ENCODE peak calls at places on chromosomes 5 and 9, in eight cellular contexts. T is hypothalamus; X is activated CD8-positive, alpha-beta memory T cell treated with anti-CD3 and anti-CD28 coated beads for 24 hours; D is left ventricle myocardium superior; S is IMR-90; M is HuH-7.5; J is GM23248; R is nucleus accumbens. F is an unnamed sample.

GRCh38 chr9:125066839-125067619 is 76.3 kb downstream of the SCAI start:
- DNase-seq in R (no peak), S (peak; percentile 47), J (peak; percentile 54), D (no peak), T (no peak), M (no peak), X (no peak), F (no peak)

GRCh38 chr5:1522601-1523479 is 920 bp downstream of the LPCAT1 start:
- DNase-seq in T (no peak), X (peak; percentile 71), J (peak; percentile 71), R (no peak), M (peak; percentile 50), D (peak; percentile 60), S (no peak), F (peak; percentile 47)

GRCh38 chr9:37998881-37999311 is 70.1 kb downstream of the SHB start:
- DNase-seq in S (peak; percentile 49), M (no peak), D (peak; percentile 57), X (no peak), R (no peak), J (peak; percentile 47), T (no peak), F (no peak)

GRCh38 chr5:122354293-122354692 is 42.3 kb downstream of the SNCAIP start:
- DNase-seq in J (no peak), M (no peak), T (no peak), S (no peak), X (no peak), R (peak; percentile 7), D (no peak), F (no peak)

GRCh38 chr5:159486836-159487235 is 156.5 kb upstream of the IL12B start:
- DNase-seq in S (no peak), T (no peak), J (no peak), X (no peak), D (no peak), R (no peak), M (no peak), F (no peak)

GRCh38 chr9:120861935-120862334 is 15.1 kb downstream of the PHF19 start:
- DNase-seq in S (no peak), D (no peak), M (no peak), X (no peak), R (no peak), T (no peak), J (no peak), F (no peak)

GRCh38 chr5:146079695-146080361 is 25.5 kb downstream of the PLAC8L1 start:
- DNase-seq in R (no peak), J (peak; percentile 57), T (no peak), M (no peak), D (no peak), S (peak; percentile 10), X (no peak), F (no peak)

GRCh38 chr9:3437031-3437430 is 88.8 kb downstream of the RFX3 start:
- DNase-seq in J (no peak), D (no peak), R (no peak), X (no peak), M (no peak), S (no peak), T (no peak), F (peak; percentile 27)

GRCh38 chr5:168578006-168578405 is 1.2 kb downstream of the PANK3 start:
- DNase-seq in S (peak; percentile 37), R (no peak), D (no peak), T (no peak), M (no peak), X (no peak), J (peak; percentile 64), F (no peak)

GRCh38 chr9:35755071-35755470 is 995 bp upstream of the MSMP start:
- DNase-seq in R (no peak), X (no peak), J (no peak), S (no peak), M (no peak), D (no peak), T (no peak), F (no peak)

GRCh38 chr9:81371824-81372223 is 317.5 kb downstream of the TLE1 start:
- DNase-seq in M (no peak), J (no peak), D (no peak), S (no peak), R (no peak), T (no peak), X (no peak), F (no peak)

GRCh38 chr9:131429121-131430012 is 35.5 kb downstream of the PRRC2B start:
- DNase-seq in J (no peak), T (no peak), S (peak; percentile 19), R (no peak), X (no peak), M (no peak), D (no peak), F (no peak)

GRCh38 chr5:6195711-6196358 is 182.5 kb downstream of the MED10 start:
- DNase-seq in S (no peak), J (no peak), D (no peak), T (no peak), R (no peak), X (no peak), M (no peak), F (no peak)

GRCh38 chr9:134800791-134801339 is 79.7 kb upstream of the FCN2 start:
- DNase-seq in D (peak; percentile 79), X (no peak), J (no peak), R (no peak), T (no peak), S (no peak), M (no peak), F (no peak)

GRCh38 chr5:180689071-180689694 is 39.8 kb upstream of the FLT4 start:
- DNase-seq in T (no peak), M (no peak), S (no peak), R (no peak), X (no peak), J (no peak), D (no peak), F (no peak)

GRCh38 chr5:23522553-23522952 is 15.1 kb downstream of the PRDM9 start:
- DNase-seq in S (no peak), X (no peak), T (no peak), R (no peak), D (no peak), M (no peak), J (no peak), F (no peak)

GRCh38 chr9:6413365-6414263 is 615 bp downstream of the UHRF2 start:
- DNase-seq in D (peak; percentile 39), S (no peak), J (peak; percentile 53), X (no peak), M (peak; percentile 22), T (peak; percentile 5), R (no peak), F (peak; percentile 70)

GRCh38 chr9:133572821-133573361 is 36.3 kb downstream of the FAM163B start:
- DNase-seq in J (peak; percentile 36), T (peak; percentile 14), M (no peak), X (no peak), R (peak; percentile 81), D (peak; percentile 91), S (no peak), F (no peak)

GRCh38 chr5:42021119-42021518 is 96.0 kb downstream of the FBXO4 start:
- DNase-seq in M (no peak), R (no peak), J (peak; percentile 47), D (no peak), S (no peak), X (no peak), T (no peak), F (no peak)

GRCh38 chr9:114958021-114958846 is 27.8 kb upstream of the TNFSF8 start:
- DNase-seq in X (peak; percentile 75), R (no peak), S (no peak), J (peak; percentile 41), D (peak; percentile 47), M (no peak), T (no peak), F (no peak)

GRCh38 chr5:45609661-45610060 is 86.5 kb downstream of the HCN1 start:
- DNase-seq in R (no peak), D (no peak), M (no peak), J (no peak), T (no peak), S (no peak), X (no peak), F (no peak)

GRCh38 chr5:117393125-117393524 is 818.5 kb upstream of the SEMA6A start:
- DNase-seq in D (no peak), M (no peak), X (no peak), T (no peak), J (no peak), R (no peak), S (no peak), F (no peak)

GRCh38 chr5:153711755-153712154 is 221.3 kb downstream of the GRIA1 start:
- DNase-seq in S (peak; percentile 6), J (peak; percentile 30), X (no peak), R (no peak), T (no peak), M (no peak), D (no peak), F (no peak)

GRCh38 chr9:32581512-32582143 is 8.7 kb upstream of the NDUFB6 start:
- DNase-seq in S (peak; percentile 67), M (no peak), R (no peak), T (no peak), D (no peak), X (no peak), J (peak; percentile 65), F (peak; percentile 49)

GRCh38 chr5:79621056-79621455 is 8.8 kb downstream of the TENT2 start:
- DNase-seq in D (no peak), T (no peak), X (no peak), J (peak; percentile 90), R (no peak), M (no peak), S (peak; percentile 90), F (no peak)

GRCh38 chr9:133669402-133669801 is 33.2 kb downstream of the DBH start:
- DNase-seq in J (no peak), D (no peak), R (no peak), M (no peak), X (no peak), S (no peak), T (no peak), F (no peak)

GRCh38 chr5:114296191-114296590 is 65.7 kb upstream of the KCNN2 start:
- DNase-seq in T (no peak), X (no peak), S (peak; percentile 88), J (no peak), R (no peak), M (no peak), D (no peak), F (no peak)

GRCh38 chr9:2729721-2730120 is 12.4 kb downstream of the KCNV2 start:
- DNase-seq in T (no peak), D (no peak), S (peak; percentile 20), X (no peak), R (no peak), J (peak; percentile 62), M (no peak), F (no peak)

GRCh38 chr5:122311888-122312669 is at the start of gene SNCAIP:
- DNase-seq in T (no peak), X (no peak), J (peak; percentile 79), D (peak; percentile 61), S (peak; percentile 64), M (peak; percentile 29), R (no peak), F (peak; percentile 63)

GRCh38 chr5:26881901-26882300 is 156.5 kb downstream of the CDH9 start:
- DNase-seq in M (no peak), D (no peak), T (no peak), S (no peak), J (no peak), X (no peak), R (no peak), F (no peak)

GRCh38 chr5:34584165-34584564 is 72.0 kb upstream of the RAI14 start:
- DNase-seq in M (no peak), D (no peak), R (no peak), T (no peak), X (no peak), J (no peak), S (no peak), F (no peak)

GRCh38 chr9:38018964-38019602 is 49.9 kb downstream of the SHB start:
- DNase-seq in M (no peak), T (no peak), D (no peak), R (peak; percentile 42), J (peak; percentile 95), X (no peak), S (peak; percentile 89), F (no peak)

GRCh38 chr9:18379073-18379811 is 94.7 kb upstream of the ADAMTSL1 start:
- DNase-seq in J (peak; percentile 73), S (peak; percentile 97), T (no peak), R (no peak), X (no peak), D (no peak), M (no peak), F (no peak)